ENCODE peak calls at places on chromosomes 16 and 17, in ten cellular contexts. One of them, this sample, is unnamed. For H3K27me3, the result is how much of the 10 kb centered on the place peaks cover.

GRCh38 chr16:9527976-9528375 is 436.5 kb downstream of the HAPSTR1 start:
- DNase-seq in neuronal stem cell: peak
- DNase-seq in HCT116: no peak
- DNase-seq in testis: no peak
- DNase-seq in thyroid gland: no peak
- DNase-seq in esophagus muscularis mucosa: no peak
- DNase-seq in naive thymus-derived CD4-positive, alpha-beta T cell: no peak
- DNase-seq in effector memory CD4-positive, alpha-beta T cell: no peak
- DNase-seq in CD8-positive, alpha-beta T cell: no peak
- DNase-seq in IMR-90: no peak
- DNase-seq in this sample: no peak

GRCh38 chr16:85081765-85082164 is 30.5 kb downstream of the CIBAR2 start:
- DNase-seq in neuronal stem cell: no peak
- DNase-seq in HCT116: no peak
- DNase-seq in testis: no peak
- DNase-seq in thyroid gland: no peak
- DNase-seq in esophagus muscularis mucosa: no peak
- DNase-seq in naive thymus-derived CD4-positive, alpha-beta T cell: no peak
- DNase-seq in effector memory CD4-positive, alpha-beta T cell: no peak
- DNase-seq in CD8-positive, alpha-beta T cell: no peak
- DNase-seq in IMR-90: no peak
- DNase-seq in this sample: no peak

GRCh38 chr17:82285141-82285540 is 11.6 kb upstream of the CSNK1D start:
- DNase-seq in neuronal stem cell: no peak
- DNase-seq in HCT116: no peak
- DNase-seq in testis: no peak
- DNase-seq in thyroid gland: peak
- DNase-seq in esophagus muscularis mucosa: no peak
- DNase-seq in naive thymus-derived CD4-positive, alpha-beta T cell: no peak
- DNase-seq in effector memory CD4-positive, alpha-beta T cell: no peak
- DNase-seq in CD8-positive, alpha-beta T cell: no peak
- DNase-seq in IMR-90: no peak
- DNase-seq in this sample: no peak

GRCh38 chr17:47703191-47703591 is 9.2 kb downstream of the TBKBP1 start:
- DNase-seq in neuronal stem cell: no peak
- DNase-seq in HCT116: no peak
- DNase-seq in testis: no peak
- DNase-seq in thyroid gland: no peak
- DNase-seq in esophagus muscularis mucosa: no peak
- DNase-seq in naive thymus-derived CD4-positive, alpha-beta T cell: no peak
- DNase-seq in effector memory CD4-positive, alpha-beta T cell: peak
- DNase-seq in CD8-positive, alpha-beta T cell: no peak
- DNase-seq in IMR-90: no peak
- DNase-seq in this sample: peak

GRCh38 chr17:3683054-3683511 is 12.9 kb downstream of the P2RX5 start:
- DNase-seq in neuronal stem cell: no peak
- DNase-seq in HCT116: peak
- DNase-seq in testis: no peak
- DNase-seq in thyroid gland: peak
- DNase-seq in esophagus muscularis mucosa: no peak
- DNase-seq in naive thymus-derived CD4-positive, alpha-beta T cell: no peak
- DNase-seq in effector memory CD4-positive, alpha-beta T cell: peak
- DNase-seq in CD8-positive, alpha-beta T cell: peak
- DNase-seq in IMR-90: no peak
- DNase-seq in this sample: no peak

GRCh38 chr17:73334771-73335513 is 23.1 kb upstream of the CDC42EP4 start:
- DNase-seq in neuronal stem cell: no peak
- DNase-seq in HCT116: no peak
- DNase-seq in testis: no peak
- DNase-seq in thyroid gland: no peak
- DNase-seq in esophagus muscularis mucosa: no peak
- DNase-seq in naive thymus-derived CD4-positive, alpha-beta T cell: no peak
- DNase-seq in effector memory CD4-positive, alpha-beta T cell: no peak
- DNase-seq in CD8-positive, alpha-beta T cell: no peak
- DNase-seq in IMR-90: no peak
- DNase-seq in this sample: no peak

GRCh38 chr17:32103476-32104113 is 38.7 kb upstream of the RHOT1 start:
- DNase-seq in neuronal stem cell: no peak
- DNase-seq in HCT116: no peak
- DNase-seq in testis: no peak
- DNase-seq in thyroid gland: no peak
- DNase-seq in esophagus muscularis mucosa: no peak
- DNase-seq in naive thymus-derived CD4-positive, alpha-beta T cell: no peak
- DNase-seq in effector memory CD4-positive, alpha-beta T cell: no peak
- DNase-seq in CD8-positive, alpha-beta T cell: no peak
- DNase-seq in IMR-90: no peak
- DNase-seq in this sample: no peak

GRCh38 chr17:63694974-63695773 is 4.8 kb downstream of the LIMD2 start:
- DNase-seq in neuronal stem cell: no peak
- DNase-seq in HCT116: no peak
- DNase-seq in testis: no peak
- DNase-seq in thyroid gland: no peak
- DNase-seq in esophagus muscularis mucosa: no peak
- DNase-seq in naive thymus-derived CD4-positive, alpha-beta T cell: no peak
- DNase-seq in effector memory CD4-positive, alpha-beta T cell: no peak
- DNase-seq in CD8-positive, alpha-beta T cell: no peak
- DNase-seq in IMR-90: no peak
- DNase-seq in this sample: no peak

GRCh38 chr16:79390481-79391051 is 210.0 kb downstream of the MAF start:
- DNase-seq in neuronal stem cell: no peak
- DNase-seq in HCT116: no peak
- DNase-seq in testis: no peak
- DNase-seq in thyroid gland: no peak
- DNase-seq in esophagus muscularis mucosa: no peak
- DNase-seq in naive thymus-derived CD4-positive, alpha-beta T cell: no peak
- DNase-seq in effector memory CD4-positive, alpha-beta T cell: no peak
- DNase-seq in CD8-positive, alpha-beta T cell: no peak
- DNase-seq in IMR-90: no peak
- DNase-seq in this sample: no peak

GRCh38 chr17:38881600-38882191 is 11.8 kb downstream of the LASP1 start:
- DNase-seq in neuronal stem cell: no peak
- DNase-seq in HCT116: no peak
- DNase-seq in testis: peak
- DNase-seq in thyroid gland: peak
- DNase-seq in esophagus muscularis mucosa: no peak
- DNase-seq in naive thymus-derived CD4-positive, alpha-beta T cell: no peak
- DNase-seq in effector memory CD4-positive, alpha-beta T cell: no peak
- DNase-seq in CD8-positive, alpha-beta T cell: no peak
- DNase-seq in IMR-90: peak
- DNase-seq in this sample: no peak

GRCh38 chr17:31678431-31678830 is 180.6 kb downstream of the COPRS start:
- DNase-seq in neuronal stem cell: no peak
- DNase-seq in HCT116: no peak
- DNase-seq in testis: no peak
- DNase-seq in thyroid gland: no peak
- DNase-seq in esophagus muscularis mucosa: no peak
- DNase-seq in naive thymus-derived CD4-positive, alpha-beta T cell: no peak
- DNase-seq in effector memory CD4-positive, alpha-beta T cell: no peak
- DNase-seq in CD8-positive, alpha-beta T cell: no peak
- DNase-seq in IMR-90: peak
- DNase-seq in this sample: no peak

GRCh38 chr17:60193482-60193881 is 43.7 kb downstream of the CA4 start:
- DNase-seq in neuronal stem cell: no peak
- DNase-seq in HCT116: no peak
- DNase-seq in testis: no peak
- DNase-seq in thyroid gland: no peak
- DNase-seq in esophagus muscularis mucosa: no peak
- DNase-seq in naive thymus-derived CD4-positive, alpha-beta T cell: no peak
- DNase-seq in effector memory CD4-positive, alpha-beta T cell: no peak
- DNase-seq in CD8-positive, alpha-beta T cell: no peak
- DNase-seq in IMR-90: no peak
- DNase-seq in this sample: no peak

DNA sequence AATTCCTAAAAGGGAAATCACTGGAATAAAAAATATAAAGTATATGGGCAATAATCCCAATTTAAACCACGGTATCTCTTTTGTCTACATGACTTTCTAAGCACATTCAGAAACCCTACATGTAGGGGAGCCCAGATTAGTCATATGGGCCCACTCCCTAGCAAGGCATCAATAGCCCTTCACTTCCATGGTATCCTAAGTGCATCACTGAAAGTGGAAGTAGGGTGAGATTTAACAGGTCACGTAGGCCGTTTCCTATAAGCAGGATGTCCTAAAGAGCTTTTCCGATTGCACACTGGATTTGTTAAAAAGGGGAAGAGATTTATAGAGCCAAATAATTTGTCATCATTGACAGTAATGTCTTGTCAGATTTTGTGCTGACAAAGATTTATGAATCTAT is 39.0 kb downstream of the CA4 start:
- DNase-seq in neuronal stem cell: no peak
- DNase-seq in HCT116: no peak
- DNase-seq in testis: no peak
- DNase-seq in thyroid gland: no peak
- DNase-seq in esophagus muscularis mucosa: no peak
- DNase-seq in naive thymus-derived CD4-positive, alpha-beta T cell: no peak
- DNase-seq in effector memory CD4-positive, alpha-beta T cell: no peak
- DNase-seq in CD8-positive, alpha-beta T cell: no peak
- DNase-seq in IMR-90: no peak
- DNase-seq in this sample: no peak
- H3K27ac ChIP-seq in neuronal stem cell: no peak
- H3K27ac ChIP-seq in HCT116: no peak
- H3K27ac ChIP-seq in testis: no peak
- H3K27ac ChIP-seq in thyroid gland: no peak
- H3K27ac ChIP-seq in esophagus muscularis mucosa: no peak
- H3K27ac ChIP-seq in naive thymus-derived CD4-positive, alpha-beta T cell: no peak
- H3K27ac ChIP-seq in effector memory CD4-positive, alpha-beta T cell: no peak
- H3K27ac ChIP-seq in CD8-positive, alpha-beta T cell: no peak
- H3K27ac ChIP-seq in IMR-90: no peak
- H3K27ac ChIP-seq in this sample: no peak

DNA sequence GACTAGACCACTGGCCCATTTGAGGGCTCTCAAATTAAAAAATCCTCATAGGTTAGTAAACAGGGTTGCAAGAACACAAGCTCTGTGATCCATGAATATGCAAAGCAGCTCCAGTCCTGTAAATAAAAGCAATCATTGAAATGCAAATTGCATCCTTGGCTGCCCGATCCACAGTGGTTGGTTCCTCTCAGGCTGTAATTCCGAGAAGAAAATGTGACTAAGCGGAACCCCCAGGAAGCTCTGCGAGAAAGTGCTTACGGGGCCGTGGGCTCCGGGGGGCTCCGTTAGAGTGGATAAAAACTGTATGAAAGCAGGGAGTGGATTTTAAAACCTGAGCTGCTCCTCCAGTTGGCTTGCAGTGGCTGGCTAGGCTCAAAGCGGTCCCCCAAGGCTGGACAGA is 2.5 kb downstream of the GPRC5B start:
- DNase-seq in neuronal stem cell: no peak
- DNase-seq in HCT116: no peak
- DNase-seq in testis: no peak
- DNase-seq in thyroid gland: no peak
- DNase-seq in esophagus muscularis mucosa: no peak
- DNase-seq in naive thymus-derived CD4-positive, alpha-beta T cell: no peak
- DNase-seq in effector memory CD4-positive, alpha-beta T cell: no peak
- DNase-seq in CD8-positive, alpha-beta T cell: no peak
- DNase-seq in IMR-90: no peak
- DNase-seq in this sample: no peak
- H3K4me3 ChIP-seq in neuronal stem cell: no peak
- H3K4me3 ChIP-seq in HCT116: no peak
- H3K4me3 ChIP-seq in testis: peak
- H3K4me3 ChIP-seq in thyroid gland: no peak
- H3K4me3 ChIP-seq in esophagus muscularis mucosa: peak
- H3K4me3 ChIP-seq in naive thymus-derived CD4-positive, alpha-beta T cell: no peak
- H3K4me3 ChIP-seq in effector memory CD4-positive, alpha-beta T cell: no peak
- H3K4me3 ChIP-seq in CD8-positive, alpha-beta T cell: no peak
- H3K4me3 ChIP-seq in IMR-90: no peak
- H3K4me3 ChIP-seq in this sample: no peak

GRCh38 chr17:79036181-79036580 is 12.2 kb downstream of the C1QTNF1 start:
- DNase-seq in neuronal stem cell: no peak
- DNase-seq in HCT116: no peak
- DNase-seq in testis: no peak
- DNase-seq in thyroid gland: no peak
- DNase-seq in esophagus muscularis mucosa: no peak
- DNase-seq in naive thymus-derived CD4-positive, alpha-beta T cell: no peak
- DNase-seq in effector memory CD4-positive, alpha-beta T cell: no peak
- DNase-seq in CD8-positive, alpha-beta T cell: no peak
- DNase-seq in IMR-90: no peak
- DNase-seq in this sample: peak
- H3K27me3 ChIP-seq in neuronal stem cell: under half
- H3K27me3 ChIP-seq in HCT116: under half
- H3K27me3 ChIP-seq in testis: under half
- H3K27me3 ChIP-seq in thyroid gland: under half
- H3K27me3 ChIP-seq in esophagus muscularis mucosa: under half
- H3K27me3 ChIP-seq in naive thymus-derived CD4-positive, alpha-beta T cell: under half
- H3K27me3 ChIP-seq in effector memory CD4-positive, alpha-beta T cell: under half
- H3K27me3 ChIP-seq in CD8-positive, alpha-beta T cell: under half
- H3K27me3 ChIP-seq in IMR-90: under half
- H3K27me3 ChIP-seq in this sample: under half

GRCh38 chr17:55454906-55455474 is 33.4 kb upstream of the MMD start:
- DNase-seq in neuronal stem cell: no peak
- DNase-seq in HCT116: no peak
- DNase-seq in testis: no peak
- DNase-seq in thyroid gland: no peak
- DNase-seq in esophagus muscularis mucosa: no peak
- DNase-seq in naive thymus-derived CD4-positive, alpha-beta T cell: no peak
- DNase-seq in effector memory CD4-positive, alpha-beta T cell: no peak
- DNase-seq in CD8-positive, alpha-beta T cell: no peak
- DNase-seq in IMR-90: peak
- DNase-seq in this sample: no peak
- H3K27ac ChIP-seq in neuronal stem cell: no peak
- H3K27ac ChIP-seq in HCT116: no peak
- H3K27ac ChIP-seq in testis: no peak
- H3K27ac ChIP-seq in thyroid gland: no peak
- H3K27ac ChIP-seq in esophagus muscularis mucosa: peak
- H3K27ac ChIP-seq in naive thymus-derived CD4-positive, alpha-beta T cell: no peak
- H3K27ac ChIP-seq in effector memory CD4-positive, alpha-beta T cell: no peak
- H3K27ac ChIP-seq in CD8-positive, alpha-beta T cell: no peak
- H3K27ac ChIP-seq in IMR-90: peak
- H3K27ac ChIP-seq in this sample: peak

GRCh38 chr17:44558349-44559287 is 1.3 kb downstream of the FZD2 start:
- DNase-seq in neuronal stem cell: no peak
- DNase-seq in HCT116: no peak
- DNase-seq in testis: peak
- DNase-seq in thyroid gland: no peak
- DNase-seq in esophagus muscularis mucosa: no peak
- DNase-seq in naive thymus-derived CD4-positive, alpha-beta T cell: no peak
- DNase-seq in effector memory CD4-positive, alpha-beta T cell: no peak
- DNase-seq in CD8-positive, alpha-beta T cell: no peak
- DNase-seq in IMR-90: peak
- DNase-seq in this sample: no peak
- H3K4me3 ChIP-seq in neuronal stem cell: peak
- H3K4me3 ChIP-seq in HCT116: no peak
- H3K4me3 ChIP-seq in testis: peak
- H3K4me3 ChIP-seq in thyroid gland: no peak
- H3K4me3 ChIP-seq in esophagus muscularis mucosa: peak
- H3K4me3 ChIP-seq in naive thymus-derived CD4-positive, alpha-beta T cell: peak
- H3K4me3 ChIP-seq in effector memory CD4-positive, alpha-beta T cell: no peak
- H3K4me3 ChIP-seq in CD8-positive, alpha-beta T cell: no peak
- H3K4me3 ChIP-seq in IMR-90: peak
- H3K4me3 ChIP-seq in this sample: peak

This sample was measured in RWPE2.